ENCODE peak calls at places on chromosome 11, in six cellular contexts. N, F, J, H, X and E are unnamed samples.
A peak's percentile ranks its signal among the peaks of the same experiment; 100 is the strongest.

GRCh38 chr11:101862410-101863233 is 52.2 kb upstream of the CEP126 start:
- DNase-seq in N (peak; percentile 32), F (peak; percentile 79), J (peak; percentile 44), H (peak; percentile 76), X (no peak), E (no peak)

GRCh38 chr11:28133146-28133545 is 25.0 kb downstream of the METTL15 start:
- DNase-seq in N (no peak), F (peak; percentile 34), J (no peak), H (no peak), X (no peak), E (no peak)

GRCh38 chr11:2808850-2809847 is 76.4 kb downstream of the CDKN1C start:
- DNase-seq in N (no peak), F (no peak), J (no peak), H (no peak), X (no peak), E (no peak)

GRCh38 chr11:9577032-9577431 is 3.6 kb downstream of the WEE1 start:
- DNase-seq in N (no peak), F (peak; percentile 73), J (no peak), H (no peak), X (no peak), E (no peak)

GRCh38 chr11:87290304-87290922 is 252.7 kb downstream of the TMEM135 start:
- DNase-seq in N (peak; percentile 16), F (peak; percentile 64), J (peak; percentile 42), H (peak; percentile 59), X (peak; percentile 72), E (no peak)

GRCh38 chr11:22879615-22880014 is 19.3 kb upstream of the CCDC179 start:
- DNase-seq in N (no peak), F (peak; percentile 40), J (no peak), H (no peak), X (no peak), E (no peak)

GRCh38 chr11:93871521-93871920 is 21.1 kb upstream of the VSTM5 start:
- DNase-seq in N (no peak), F (no peak), J (no peak), H (no peak), X (no peak), E (no peak)

GRCh38 chr11:120566176-120566575 is 54.6 kb downstream of the GRIK4 start:
- DNase-seq in N (no peak), F (peak; percentile 54), J (no peak), H (no peak), X (no peak), E (no peak)

GRCh38 chr11:36385121-36385530 is 89.0 kb downstream of the PRR5L start:
- DNase-seq in N (no peak), F (peak; percentile 92), J (no peak), H (no peak), X (no peak), E (no peak)

GRCh38 chr11:12943276-12943675 is 65.8 kb upstream of the RASSF10 start:
- DNase-seq in N (no peak), F (no peak), J (no peak), H (no peak), X (no peak), E (no peak)

GRCh38 chr11:124307093-124307492 is 6.7 kb downstream of the OR8D1 start:
- DNase-seq in N (no peak), F (no peak), J (no peak), H (no peak), X (no peak), E (no peak)

GRCh38 chr11:32891657-32892354 is 805 bp upstream of the QSER1 start:
- DNase-seq in N (no peak), F (no peak), J (peak; percentile 9), H (no peak), X (peak; percentile 39), E (no peak)

GRCh38 chr11:125110996-125111340 is 458 bp downstream of the TMEM218 start:
- DNase-seq in N (peak; percentile 18), F (no peak), J (no peak), H (peak; percentile 21), X (peak; percentile 37), E (no peak)

GRCh38 chr11:6610591-6610990 is 1.4 kb downstream of the TAF10 start:
- DNase-seq in N (no peak), F (no peak), J (no peak), H (no peak), X (no peak), E (no peak)

GRCh38 chr11:71129624-71130023 is 122.8 kb downstream of the SHANK2 start:
- DNase-seq in N (no peak), F (no peak), J (no peak), H (no peak), X (no peak), E (no peak)

GRCh38 chr11:72519220-72519881 is 85.0 kb upstream of the CLPB start:
- DNase-seq in N (no peak), F (peak; percentile 12), J (no peak), H (no peak), X (no peak), E (no peak)

GRCh38 chr11:45859661-45860140 is 12.4 kb downstream of the CRY2 start:
- DNase-seq in N (no peak), F (peak; percentile 99), J (no peak), H (no peak), X (no peak), E (no peak)

GRCh38 chr11:78868563-78868962 is 293.9 kb upstream of the NARS2 start:
- DNase-seq in N (no peak), F (no peak), J (no peak), H (no peak), X (no peak), E (no peak)

GRCh38 chr11:107705027-107705426 is 6.8 kb downstream of the SLN start:
- DNase-seq in N (no peak), F (peak; percentile 92), J (peak; percentile 31), H (no peak), X (no peak), E (no peak)

GRCh38 chr11:67606477-67607295 is at the start of gene NDUFV1:
- DNase-seq in N (peak; percentile 96), F (peak; percentile 87), J (peak; percentile 69), H (peak; percentile 90), X (peak; percentile 98), E (peak; percentile 76)

GRCh38 chr11:125091247-125091876 is 20.1 kb downstream of the TMEM218 start:
- DNase-seq in N (peak; percentile 81), F (peak; percentile 77), J (peak; percentile 33), H (peak; percentile 47), X (peak; percentile 71), E (no peak)

GRCh38 chr11:111603633-111604130 is 1.4 kb downstream of the SIK2 start:
- DNase-seq in N (no peak), F (no peak), J (no peak), H (no peak), X (no peak), E (no peak)

GRCh38 chr11:128686745-128687177 is 7.1 kb upstream of the FLI1 start:
- DNase-seq in N (no peak), F (peak; percentile 50), J (no peak), H (no peak), X (no peak), E (no peak)

GRCh38 chr11:35751664-35752061 is 89.1 kb downstream of the TRIM44 start:
- DNase-seq in N (no peak), F (no peak), J (no peak), H (no peak), X (no peak), E (no peak)

GRCh38 chr11:71272161-71272560 is 19.8 kb upstream of the SHANK2 start:
- DNase-seq in N (no peak), F (no peak), J (no peak), H (no peak), X (no peak), E (no peak)

GRCh38 chr11:39910087-39910486 is 1549.4 kb downstream of the LRRC4C start:
- DNase-seq in N (no peak), F (no peak), J (no peak), H (no peak), X (no peak), E (no peak)
- TF ChIP-seq BHLHE40 in N (no peak), F (no peak), J (no peak), H (no peak), X (no peak), E (no peak)

GRCh38 chr11:29629281-29629680 is 387.5 kb downstream of the KCNA4 start:
- DNase-seq in N (no peak), F (no peak), J (no peak), H (no peak), X (no peak), E (no peak)
- TF ChIP-seq BHLHE40 in N (no peak), F (no peak), J (no peak), H (no peak), X (no peak), E (no peak)

GRCh38 chr11:40842750-40843339 is 616.6 kb downstream of the LRRC4C start:
- DNase-seq in N (no peak), F (no peak), J (no peak), H (no peak), X (no peak), E (no peak)

DNA sequence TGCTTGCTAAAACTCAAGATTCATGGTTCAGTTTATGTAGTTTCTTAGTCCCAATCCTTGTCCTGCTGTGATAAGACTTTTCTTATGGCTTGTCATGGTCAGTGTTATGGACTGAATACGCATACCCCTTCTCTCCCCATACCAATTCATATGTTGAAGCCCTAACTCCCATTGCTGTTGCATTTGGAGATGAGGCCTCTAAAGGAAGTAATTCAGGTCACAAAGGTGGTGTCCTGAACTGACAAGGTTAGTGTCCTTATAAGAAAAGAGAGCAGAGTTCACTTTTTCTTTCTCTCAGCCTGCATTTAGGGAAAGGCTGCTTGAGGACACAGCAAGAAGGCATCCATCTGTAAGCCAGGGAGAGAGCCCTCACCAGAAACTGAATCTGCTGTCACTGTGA is 618.2 kb downstream of the LRRC4C start:
- DNase-seq in N (no peak), F (no peak), J (no peak), H (no peak), X (no peak), E (no peak)
- TF ChIP-seq BHLHE40 in N (no peak), F (no peak), J (no peak), H (no peak), X (no peak), E (no peak)

GRCh38 chr11:43358308-43358669 is 431 bp upstream of the TTC17 start:
- DNase-seq in N (no peak), F (no peak), J (no peak), H (no peak), X (peak; percentile 23), E (no peak)

GRCh38 chr11:43360361-43361032 is 1.8 kb downstream of the TTC17 start:
- DNase-seq in N (no peak), F (peak; percentile 42), J (no peak), H (peak; percentile 13), X (peak; percentile 58), E (no peak)

GRCh38 chr11:43354311-43354710 is 4.4 kb upstream of the TTC17 start:
- DNase-seq in N (no peak), F (no peak), J (no peak), H (no peak), X (no peak), E (no peak)

GRCh38 chr11:43358670-43359431 is at the start of gene TTC17:
- DNase-seq in N (peak; percentile 91), F (peak; percentile 87), J (peak; percentile 84), H (peak; percentile 87), X (peak; percentile 97), E (peak; percentile 67)

DNA sequence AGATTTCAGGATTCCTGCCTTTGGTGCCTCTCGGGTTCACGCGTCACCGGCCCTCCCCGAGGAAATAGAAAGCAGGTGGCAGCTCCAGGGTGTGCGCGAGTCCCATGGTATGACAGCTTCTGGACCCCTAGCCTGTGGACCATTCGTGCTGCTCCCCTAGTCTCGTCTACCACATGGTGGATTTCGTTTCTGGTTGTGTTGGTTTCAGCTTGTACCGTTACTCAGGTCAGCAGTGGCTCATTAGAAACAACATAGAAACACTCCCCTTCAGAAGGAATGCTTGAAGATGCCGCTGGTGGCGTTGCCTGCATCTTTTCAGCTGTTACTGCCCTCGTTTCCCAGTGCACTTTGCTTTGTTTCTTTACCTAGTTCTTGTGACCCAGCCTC is 705 bp downstream of the TTC17 start:
- DNase-seq in N (peak; percentile 36), F (peak; percentile 28), J (peak; percentile 35), H (peak; percentile 16), X (peak; percentile 57), E (peak; percentile 21)
- TF ChIP-seq BHLHE40 in N (no peak), F (no peak), J (no peak), H (no peak), X (no peak), E (no peak)